ENCODE peak calls at places on chromosomes 4 and X, in four cellular contexts. V is RCC 7860; Q is stimulated activated effector memory CD8-positive, alpha-beta T cell treated with anti-CD3 and anti-CD28 coated beads, Interleukin-12 subunit alpha, Interleukin-12 subunit beta, amount 100 ng/mL, for 72 hours; R is NCI-H774. T is an unnamed sample.

GRCh38 chr4:55736605-55737183 is 82.9 kb upstream of the EXOC1L start:
- DNase-seq in R (no peak), V (no peak), Q (no peak), T (no peak)

GRCh38 chr4:133320576-133321170 is 171.6 kb downstream of the PCDH10 start:
- DNase-seq in Q (no peak), V (peak; percentile 34), R (no peak), T (no peak)

GRCh38 chr4:81919810-81920209 is 448.1 kb upstream of the RASGEF1B start:
- DNase-seq in R (no peak), V (no peak), Q (no peak), T (no peak)

GRCh38 chrX:23341452-23341851 is 6.8 kb downstream of the PTCHD1 start:
- DNase-seq in V (no peak), R (no peak), Q (no peak), T (no peak)

GRCh38 chr4:168304744-168305459 is 13.7 kb downstream of the DDX60 start:
- DNase-seq in Q (no peak), V (no peak), R (no peak), T (no peak)

GRCh38 chr4:108325561-108325960 is 156.8 kb upstream of the LEF1 start:
- DNase-seq in V (no peak), R (no peak), Q (no peak), T (no peak)

GRCh38 chrX:141220342-141221008 is 21.8 kb downstream of the SPANXC start:
- DNase-seq in R (no peak), Q (no peak), V (peak; percentile 65), T (no peak)

GRCh38 chr4:2742823-2743517 is 13.2 kb downstream of the TNIP2 start:
- DNase-seq in Q (no peak), V (no peak), R (no peak), T (no peak)

GRCh38 chr4:156970501-156971167 is 965 bp downstream of the PDGFC start:
- DNase-seq in V (no peak), R (no peak), Q (no peak), T (no peak)

GRCh38 chrX:120090208-120090607 is 12.7 kb upstream of the RHOXF2B start:
- DNase-seq in R (no peak), Q (no peak), V (no peak), T (no peak)

GRCh38 chr4:98482847-98483806 is 175.3 kb downstream of the TSPAN5 start:
- DNase-seq in V (peak; percentile 75), Q (peak; percentile 86), R (no peak), T (no peak)

GRCh38 chr4:37758226-37758625 is 68.3 kb upstream of the PGM2 start:
- DNase-seq in V (no peak), Q (no peak), R (no peak), T (no peak)

GRCh38 chrX:10756365-10756915 is 136.1 kb upstream of the MID1 start:
- DNase-seq in R (no peak), Q (no peak), V (peak; percentile 82), T (no peak)

GRCh38 chr4:162265802-162266201 is 102.0 kb upstream of the FSTL5 start:
- DNase-seq in Q (no peak), R (no peak), V (no peak), T (no peak)